ENCODE peak calls at places on chromosomes 16 and 17, in five cellular contexts. One of them, this sample, is unnamed.

GRCh38 chr16:29231231-29231630 is 175.3 kb downstream of the NPIPB11 start:
- DNase-seq in IMR-90: peak
- DNase-seq in mesenchymal stem cell: no peak
- DNase-seq in H1: no peak
- DNase-seq in H9: no peak
- DNase-seq in this sample: no peak

GRCh38 chr16:29974291-29975133 is 844 bp downstream of the TAOK2 start:
- DNase-seq in IMR-90: peak
- DNase-seq in mesenchymal stem cell: peak
- DNase-seq in H1: no peak
- DNase-seq in H9: no peak
- DNase-seq in this sample: no peak

GRCh38 chr16:29765167-29766032 is 12.7 kb upstream of the ZG16 start:
- DNase-seq in IMR-90: no peak
- DNase-seq in mesenchymal stem cell: no peak
- DNase-seq in H1: no peak
- DNase-seq in H9: no peak
- DNase-seq in this sample: no peak

GRCh38 chr17:39144414-39144813 is 7.0 kb downstream of the PLXDC1 start:
- DNase-seq in IMR-90: peak
- DNase-seq in mesenchymal stem cell: peak
- DNase-seq in H1: no peak
- DNase-seq in H9: no peak
- DNase-seq in this sample: no peak

GRCh38 chr16:4685776-4686496 is 7.4 kb upstream of the NUDT16L1 start:
- DNase-seq in IMR-90: no peak
- DNase-seq in mesenchymal stem cell: no peak
- DNase-seq in H1: no peak
- DNase-seq in H9: no peak
- DNase-seq in this sample: no peak

GRCh38 chr16:85128079-85128837 is 16.0 kb upstream of the CIBAR2 start:
- DNase-seq in IMR-90: no peak
- DNase-seq in mesenchymal stem cell: no peak
- DNase-seq in H1: no peak
- DNase-seq in H9: no peak
- DNase-seq in this sample: no peak

GRCh38 chr17:173064-173911 is 8.2 kb downstream of the DOC2B start:
- DNase-seq in IMR-90: no peak
- DNase-seq in mesenchymal stem cell: no peak
- DNase-seq in H1: no peak
- DNase-seq in H9: no peak
- DNase-seq in this sample: no peak

GRCh38 chr16:48165961-48166578 is 10.3 kb upstream of the ABCC12 start:
- DNase-seq in IMR-90: peak
- DNase-seq in mesenchymal stem cell: peak
- DNase-seq in H1: no peak
- DNase-seq in H9: no peak
- DNase-seq in this sample: no peak

GRCh38 chr16:9159839-9160550 is 68.6 kb downstream of the HAPSTR1 start:
- DNase-seq in IMR-90: peak
- DNase-seq in mesenchymal stem cell: peak
- DNase-seq in H1: peak
- DNase-seq in H9: peak
- DNase-seq in this sample: peak

GRCh38 chr16:17275076-17275732 is 195.6 kb downstream of the XYLT1 start:
- DNase-seq in IMR-90: no peak
- DNase-seq in mesenchymal stem cell: no peak
- DNase-seq in H1: no peak
- DNase-seq in H9: no peak
- DNase-seq in this sample: no peak

GRCh38 chr16:12420661-12421209 is 383.0 kb downstream of the CPPED1 start:
- DNase-seq in IMR-90: no peak
- DNase-seq in mesenchymal stem cell: no peak
- DNase-seq in H1: no peak
- DNase-seq in H9: no peak
- DNase-seq in this sample: no peak

GRCh38 chr16:29148867-29149272 is 164.0 kb downstream of the LAT start:
- DNase-seq in IMR-90: no peak
- DNase-seq in mesenchymal stem cell: no peak
- DNase-seq in H1: no peak
- DNase-seq in H9: no peak
- DNase-seq in this sample: no peak

GRCh38 chr17:58755577-58756245 is at the start of gene PPM1E:
- DNase-seq in IMR-90: peak
- DNase-seq in mesenchymal stem cell: peak
- DNase-seq in H1: peak
- DNase-seq in H9: peak
- DNase-seq in this sample: peak

GRCh38 chr17:70655179-70655578 is 485.8 kb downstream of the KCNJ2 start:
- DNase-seq in IMR-90: no peak
- DNase-seq in mesenchymal stem cell: no peak
- DNase-seq in H1: no peak
- DNase-seq in H9: no peak
- DNase-seq in this sample: no peak

GRCh38 chr16:15643453-15644305 is 725 bp upstream of the MARF1 start:
- DNase-seq in IMR-90: peak
- DNase-seq in mesenchymal stem cell: peak
- DNase-seq in H1: no peak
- DNase-seq in H9: no peak
- DNase-seq in this sample: no peak

GRCh38 chr17:75855310-75856061 is at the start of gene WBP2:
- DNase-seq in IMR-90: peak
- DNase-seq in mesenchymal stem cell: peak
- DNase-seq in H1: peak
- DNase-seq in H9: peak
- DNase-seq in this sample: peak
- H3K14ac ChIP-seq in IMR-90: peak
- H3K14ac ChIP-seq in mesenchymal stem cell: peak
- H3K14ac ChIP-seq in H1: no peak
- H3K14ac ChIP-seq in H9: peak
- H3K14ac ChIP-seq in this sample: peak

GRCh38 chr16:57516176-57516725 is 20.1 kb downstream of the CCDC102A start:
- DNase-seq in IMR-90: no peak
- DNase-seq in mesenchymal stem cell: no peak
- DNase-seq in H1: no peak
- DNase-seq in H9: no peak
- DNase-seq in this sample: no peak
- H3K14ac ChIP-seq in IMR-90: no peak
- H3K14ac ChIP-seq in mesenchymal stem cell: no peak
- H3K14ac ChIP-seq in H1: no peak
- H3K14ac ChIP-seq in H9: no peak
- H3K14ac ChIP-seq in this sample: no peak

GRCh38 chr17:31788956-31789355 is 70.1 kb downstream of the COPRS start:
- DNase-seq in IMR-90: peak
- DNase-seq in mesenchymal stem cell: no peak
- DNase-seq in H1: no peak
- DNase-seq in H9: no peak
- DNase-seq in this sample: no peak
- H3K14ac ChIP-seq in IMR-90: peak
- H3K14ac ChIP-seq in mesenchymal stem cell: no peak
- H3K14ac ChIP-seq in H1: no peak
- H3K14ac ChIP-seq in H9: no peak
- H3K14ac ChIP-seq in this sample: no peak

DNA sequence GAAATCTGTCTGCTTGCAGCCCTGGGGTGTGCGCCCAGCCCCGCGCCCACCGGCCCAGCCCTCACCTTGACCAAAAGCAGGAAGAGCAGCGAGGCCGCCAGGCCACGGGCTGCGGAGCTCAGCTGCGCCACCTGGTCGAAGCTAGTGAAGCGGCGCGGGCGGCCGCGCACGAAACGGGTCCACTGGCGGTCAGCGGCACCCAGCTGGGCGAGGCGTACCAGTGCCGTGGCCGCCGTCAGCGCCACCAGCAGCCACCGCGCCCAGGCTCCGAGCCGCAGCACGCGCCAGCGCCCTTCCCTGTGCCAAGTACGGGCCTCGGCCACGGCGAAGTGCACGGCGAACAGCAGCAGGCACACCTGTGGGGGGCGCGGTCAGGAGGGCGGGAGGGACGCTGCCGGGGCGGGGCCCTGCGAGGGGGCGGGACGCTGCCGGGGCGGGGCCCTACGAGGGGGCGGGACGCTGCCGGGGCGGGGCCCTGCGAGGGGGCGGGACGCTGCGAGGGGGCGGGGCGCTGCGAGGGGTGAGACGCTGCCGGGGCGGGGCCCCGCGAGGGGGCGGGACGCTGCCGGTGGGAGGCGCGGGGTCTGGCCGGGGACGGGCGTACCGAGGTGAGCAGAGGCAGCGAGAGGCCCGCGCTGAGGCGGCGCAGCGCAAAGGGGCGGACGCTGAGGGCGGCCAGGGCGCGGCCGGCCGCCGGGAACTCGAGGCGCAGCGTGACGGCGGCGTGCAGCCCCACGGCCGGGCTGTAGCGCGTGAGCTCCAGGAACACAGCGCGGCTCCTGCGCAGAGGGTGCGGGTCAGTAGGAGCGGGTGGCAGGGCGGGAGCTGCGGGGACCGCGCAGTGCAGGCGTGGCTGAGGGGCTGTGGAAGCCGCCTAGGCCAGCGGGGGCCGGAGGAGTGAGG is 43.3 kb downstream of the TSC2 start:
- DNase-seq in IMR-90: no peak
- DNase-seq in mesenchymal stem cell: peak
- DNase-seq in H1: peak
- DNase-seq in H9: peak
- DNase-seq in this sample: peak
- H3K14ac ChIP-seq in IMR-90: no peak
- H3K14ac ChIP-seq in mesenchymal stem cell: peak
- H3K14ac ChIP-seq in H1: no peak
- H3K14ac ChIP-seq in H9: peak
- H3K14ac ChIP-seq in this sample: peak

DNA sequence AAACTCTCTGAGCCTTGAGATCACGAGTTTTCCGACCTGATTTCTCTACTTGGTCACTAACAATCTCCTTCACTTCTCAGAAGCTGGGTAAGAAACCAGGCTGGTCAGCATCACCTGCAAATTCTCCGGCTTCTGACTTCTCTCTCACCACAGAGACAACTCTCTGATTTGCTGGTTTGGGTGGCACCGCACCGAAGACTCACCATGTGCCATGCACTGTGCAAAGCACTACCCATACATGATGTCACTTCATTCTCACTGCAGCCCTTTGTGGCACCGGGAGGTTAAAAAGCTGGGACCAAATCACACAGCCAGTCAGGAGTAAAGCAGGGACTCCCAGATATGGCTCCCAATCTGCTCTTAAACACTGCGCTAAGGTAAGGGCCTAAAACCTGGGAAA is 652 bp downstream of the VAC14 start:
- DNase-seq in IMR-90: no peak
- DNase-seq in mesenchymal stem cell: no peak
- DNase-seq in H1: no peak
- DNase-seq in H9: no peak
- DNase-seq in this sample: no peak
- H3K14ac ChIP-seq in IMR-90: peak
- H3K14ac ChIP-seq in mesenchymal stem cell: no peak
- H3K14ac ChIP-seq in H1: no peak
- H3K14ac ChIP-seq in H9: peak
- H3K14ac ChIP-seq in this sample: no peak

GRCh38 chr17:75590314-75590761 is 2.7 kb downstream of the MYO15B start:
- DNase-seq in IMR-90: no peak
- DNase-seq in mesenchymal stem cell: no peak
- DNase-seq in H1: no peak
- DNase-seq in H9: peak
- DNase-seq in this sample: no peak

GRCh38 chr17:75589017-75589918 is 1.7 kb downstream of the MYO15B start:
- DNase-seq in IMR-90: peak
- DNase-seq in mesenchymal stem cell: peak
- DNase-seq in H1: peak
- DNase-seq in H9: peak
- DNase-seq in this sample: peak

GRCh38 chr17:75588546-75589016 is 981 bp downstream of the MYO15B start:
- DNase-seq in IMR-90: no peak
- DNase-seq in mesenchymal stem cell: no peak
- DNase-seq in H1: no peak
- DNase-seq in H9: no peak
- DNase-seq in this sample: peak

GRCh38 chr17:75589919-75590303 is 2.3 kb downstream of the MYO15B start:
- DNase-seq in IMR-90: no peak
- DNase-seq in mesenchymal stem cell: no peak
- DNase-seq in H1: no peak
- DNase-seq in H9: peak
- DNase-seq in this sample: no peak

DNA sequence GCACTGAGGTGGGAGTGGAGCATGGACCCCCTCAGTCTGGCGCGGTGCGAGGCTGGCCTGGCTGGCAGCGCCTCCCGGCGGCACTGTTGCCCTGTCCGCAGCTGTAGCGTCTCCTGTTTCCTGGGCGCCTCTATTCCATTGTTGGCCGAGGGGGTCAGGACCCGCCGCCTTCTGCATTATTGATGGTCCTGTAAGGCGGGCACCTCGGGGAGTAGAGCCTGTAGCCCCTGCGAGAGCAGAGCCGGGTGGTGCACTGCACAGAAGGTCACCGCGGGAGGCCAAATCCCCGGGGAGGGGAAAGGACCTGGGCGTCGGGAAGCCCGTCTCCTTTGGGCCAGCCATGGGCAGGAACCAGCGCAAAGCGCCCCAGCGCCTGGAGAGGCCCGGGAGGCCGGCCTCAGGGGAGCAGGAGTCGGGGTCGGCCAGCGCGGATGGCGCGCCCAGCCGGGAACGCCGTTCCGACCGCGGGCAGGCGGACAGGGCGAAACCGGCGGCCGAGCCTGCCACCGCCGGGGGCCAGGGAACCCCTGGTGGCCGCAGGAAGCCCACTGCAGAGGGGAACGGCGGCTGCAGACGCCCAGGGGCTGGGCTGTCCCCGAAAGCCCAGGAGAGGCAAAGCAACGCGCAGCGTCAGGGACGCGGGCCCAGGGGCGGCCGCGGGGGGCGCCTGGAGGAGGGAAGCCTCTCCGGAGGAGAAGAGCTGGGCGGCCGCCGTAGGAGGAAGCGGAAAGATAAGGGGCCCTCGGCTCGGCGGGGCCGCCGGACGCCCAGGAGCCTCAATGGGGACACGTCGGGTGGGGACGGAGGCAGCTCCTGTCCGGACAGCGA is at the start of gene MYO15B:
- DNase-seq in IMR-90: no peak
- DNase-seq in mesenchymal stem cell: peak
- DNase-seq in H1: no peak
- DNase-seq in H9: peak
- DNase-seq in this sample: peak
- H3K14ac ChIP-seq in IMR-90: no peak
- H3K14ac ChIP-seq in mesenchymal stem cell: peak
- H3K14ac ChIP-seq in H1: no peak
- H3K14ac ChIP-seq in H9: peak
- H3K14ac ChIP-seq in this sample: peak

This sample was measured in neuronal stem cell.